ENCODE peak calls at places on chromosomes 2 and 18, in four cellular contexts. C is H1, Z is GM12878, A is K562. H is an unnamed sample.

GRCh38 chr2:43075906-43076585 is 150.4 kb downstream of the ZFP36L2 start:
- DNase-seq in A (no peak), C (no peak), Z (no peak), H (no peak)

GRCh38 chr18:40534748-40535147 is 1420.3 kb upstream of the PIK3C3 start:
- DNase-seq in A (no peak), Z (no peak), C (no peak), H (no peak)

GRCh38 chr2:96923201-96923600 is 53.3 kb upstream of the SEMA4C start:
- DNase-seq in C (no peak), A (no peak), Z (no peak), H (no peak)

GRCh38 chr18:56511996-56512395 is 126.4 kb downstream of the TXNL1 start:
- DNase-seq in C (no peak), Z (peak; percentile 20), A (no peak), H (no peak)

GRCh38 chr2:71336802-71337201 is 5.2 kb downstream of the ZNF638 start:
- DNase-seq in C (no peak), A (no peak), Z (no peak), H (no peak)

GRCh38 chr2:241730679-241731293 is 3.6 kb upstream of the D2HGDH start:
- DNase-seq in Z (no peak), A (peak; percentile 64), C (no peak), H (no peak)

GRCh38 chr18:12944724-12945123 is 3.1 kb upstream of the SEH1L start:
- DNase-seq in Z (no peak), A (no peak), C (no peak), H (no peak)

GRCh38 chr18:7946724-7947377 is 379.7 kb downstream of the PTPRM start:
- DNase-seq in Z (no peak), C (no peak), A (no peak), H (no peak)

GRCh38 chr18:12768622-12769021 is 65.8 kb downstream of the PSMG2 start:
- DNase-seq in Z (no peak), C (no peak), A (no peak), H (no peak)

GRCh38 chr2:121338281-121338680 is 53.3 kb upstream of the TFCP2L1 start:
- DNase-seq in Z (no peak), C (peak; percentile 53), A (peak; percentile 8), H (no peak)

DNA sequence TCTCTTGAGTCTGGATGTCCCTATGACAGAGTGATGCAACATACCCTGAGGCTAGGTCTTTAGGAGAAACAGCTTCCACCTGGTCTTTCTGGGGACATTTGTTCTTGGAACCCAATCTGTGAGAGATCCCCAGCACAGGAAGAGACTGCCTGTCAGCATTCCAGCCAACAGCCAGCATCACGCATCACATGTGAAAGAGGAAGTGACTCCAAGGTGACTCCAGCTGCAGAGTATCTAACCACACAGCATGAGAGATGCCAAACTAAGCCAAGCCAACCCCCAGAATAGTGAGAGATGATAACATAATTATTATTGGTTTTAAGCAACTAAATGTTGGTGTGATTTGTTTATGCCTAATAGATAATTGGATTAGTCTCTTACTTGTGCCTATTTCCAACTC is 35.7 kb downstream of the C18orf63 start:
- DNase-seq in Z (no peak), A (no peak), C (no peak), H (no peak)
- TF ChIP-seq HDAC6 in Z (no peak), A (no peak), C (no peak), H (no peak)

DNA sequence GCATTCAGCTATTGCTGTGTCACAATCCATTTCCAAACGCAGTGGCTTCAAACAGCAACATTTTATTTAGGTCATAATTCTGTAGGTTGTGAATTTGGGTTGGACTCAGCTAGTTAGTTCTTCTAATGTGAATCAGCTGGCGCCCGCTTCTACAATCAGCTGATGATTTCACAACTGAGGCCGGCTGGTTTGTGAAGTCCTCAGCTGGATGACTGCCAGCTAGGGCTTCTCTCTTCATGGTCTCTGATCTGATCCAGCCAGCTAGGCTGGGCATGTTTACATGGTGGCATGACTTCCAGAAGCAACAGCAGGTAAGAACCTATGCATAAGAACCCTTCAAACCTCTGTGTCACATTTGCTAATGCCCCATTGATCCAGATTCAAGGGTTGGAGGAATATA is 172.0 kb downstream of the SLC4A10 start:
- DNase-seq in C (no peak), A (no peak), Z (no peak), H (peak; percentile 45)
- TF ChIP-seq HDAC6 in C (no peak), A (no peak), Z (no peak), H (no peak)

GRCh38 chr2:50492452-50492851 is 539.5 kb downstream of the NRXN1 start:
- DNase-seq in A (peak; percentile 58), C (peak; percentile 27), Z (peak; percentile 5), H (peak; percentile 54)

GRCh38 chr2:50490991-50491390 is 540.9 kb downstream of the NRXN1 start:
- DNase-seq in A (no peak), Z (no peak), C (no peak), H (no peak)

GRCh38 chr2:50491541-50492114 is 540.3 kb downstream of the NRXN1 start:
- DNase-seq in A (peak; percentile 33), C (no peak), Z (no peak), H (peak; percentile 16)
- TF ChIP-seq HDAC6 in A (no peak), C (no peak), Z (no peak), H (no peak)

GRCh38 chr2:3338360-3338759 is 39.3 kb downstream of the EIPR1 start:
- DNase-seq in Z (no peak), A (no peak), C (no peak), H (no peak)

GRCh38 chr2:3332133-3332532 is 45.5 kb downstream of the EIPR1 start:
- DNase-seq in Z (no peak), C (no peak), A (no peak), H (no peak)

GRCh38 chr2:3336844-3337243 is 40.8 kb downstream of the EIPR1 start:
- DNase-seq in C (no peak), Z (no peak), A (no peak), H (no peak)

GRCh38 chr2:3335001-3335400 is 42.6 kb downstream of the EIPR1 start:
- DNase-seq in C (no peak), Z (no peak), A (no peak), H (no peak)

DNA sequence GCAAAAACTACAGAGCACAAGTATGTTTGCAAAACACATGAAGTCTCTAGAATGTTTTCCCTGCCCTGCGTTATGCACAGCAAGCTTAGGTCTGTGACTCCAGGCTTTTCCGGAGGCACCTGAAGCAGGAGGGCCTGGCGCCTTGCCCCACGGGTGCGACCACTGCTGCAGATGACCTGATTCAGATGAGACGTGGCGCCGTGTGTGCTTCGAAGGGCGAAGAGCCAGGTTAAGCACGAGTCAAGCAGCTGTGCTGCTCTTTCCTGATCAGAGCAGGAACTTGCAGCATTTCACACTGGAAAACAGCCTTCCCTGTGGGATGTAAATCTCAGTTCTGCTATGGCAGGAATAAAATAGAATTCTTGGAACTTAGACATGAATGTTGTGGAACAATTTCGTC is 43.2 kb downstream of the EIPR1 start:
- DNase-seq in Z (no peak), C (no peak), A (no peak), H (no peak)
- TF ChIP-seq HDAC6 in Z (no peak), C (no peak), A (no peak), H (no peak)

DNA sequence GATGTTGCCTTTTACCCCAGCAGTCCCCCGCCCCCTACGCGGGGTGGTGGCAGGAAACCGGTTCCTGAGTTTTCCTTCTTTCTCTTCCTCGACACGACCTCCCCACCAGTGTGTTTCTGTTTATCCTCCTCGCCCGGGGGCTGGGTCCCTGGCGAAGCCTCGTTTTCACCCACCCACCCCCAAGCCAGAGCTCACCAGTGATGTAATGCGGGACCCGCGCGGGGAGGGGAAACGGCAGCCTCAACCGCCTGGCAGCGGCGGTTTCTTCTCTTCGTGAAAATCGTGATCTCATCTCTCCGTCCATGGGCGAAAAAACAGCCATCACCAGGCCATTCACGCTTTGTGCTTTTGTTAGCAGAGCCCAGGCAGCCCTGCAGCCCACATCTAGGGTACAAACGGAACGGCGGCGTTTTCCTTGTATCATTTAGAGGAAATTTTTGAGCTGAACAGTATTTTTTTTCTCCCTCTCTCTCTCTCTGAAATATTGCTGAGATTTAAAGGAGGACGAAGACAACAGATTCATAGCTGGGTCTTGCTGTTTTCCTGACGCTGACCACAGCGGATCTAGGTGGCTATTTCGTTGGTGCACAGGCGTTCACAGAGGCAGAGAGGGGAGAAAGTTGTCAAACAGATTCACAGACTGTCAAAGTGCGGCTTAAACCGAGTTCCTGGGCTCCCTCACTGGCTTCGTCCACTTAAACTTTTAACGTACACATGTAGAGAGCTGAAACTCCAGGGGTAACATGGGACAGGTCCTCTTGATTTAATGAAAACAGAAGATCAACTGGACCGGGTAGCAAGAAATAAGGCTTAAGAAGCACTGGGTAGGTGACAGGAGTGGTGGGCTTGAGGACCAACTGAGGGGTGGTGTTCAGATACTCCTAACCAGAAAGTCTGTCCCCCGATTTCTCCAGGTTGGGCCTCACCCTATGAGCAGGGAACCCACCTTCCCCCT is 21.9 kb upstream of the PAX3 start:
- DNase-seq in C (no peak), Z (no peak), A (no peak), H (no peak)
- TF ChIP-seq HDAC6 in C (no peak), Z (no peak), A (no peak), H (no peak)